ENCODE peak calls at places on chromosomes 7 and 10, in six cellular contexts. U is testis, K is pancreas, Z is H9, L is BE2C, P is left ventricle myocardium inferior. G is an unnamed sample.

GRCh38 chr10:132407243-132407746 is 10.3 kb downstream of the PWWP2B start:
- DNase-seq in U (peak), K (peak), Z (no peak), L (no peak), P (peak), G (no peak)

GRCh38 chr7:41629711-41630111 is 73.2 kb downstream of the INHBA start:
- DNase-seq in U (no peak), K (no peak), Z (no peak), L (no peak), P (no peak), G (no peak)

GRCh38 chr10:74932648-74933047 is 106.2 kb downstream of the KAT6B start:
- DNase-seq in U (peak), K (no peak), Z (no peak), L (no peak), P (peak), G (no peak)

GRCh38 chr7:19754521-19755116 is 18.8 kb downstream of the TMEM196 start:
- DNase-seq in U (no peak), K (no peak), Z (no peak), L (no peak), P (no peak), G (peak)

GRCh38 chr10:125156739-125157472 is 3.5 kb downstream of the CTBP2 start:
- DNase-seq in U (no peak), K (no peak), Z (no peak), L (no peak), P (no peak), G (no peak)

GRCh38 chr7:128893251-128894100 is 17.0 kb downstream of the KCP start:
- DNase-seq in U (no peak), K (peak), Z (no peak), L (peak), P (peak), G (no peak)

GRCh38 chr7:93055543-93056107 is 62.2 kb downstream of the SAMD9 start:
- DNase-seq in U (no peak), K (no peak), Z (no peak), L (no peak), P (no peak), G (no peak)

GRCh38 chr10:126321455-126321854 is 66.8 kb downstream of the ADAM12 start:
- DNase-seq in U (no peak), K (no peak), Z (no peak), L (peak), P (no peak), G (peak)

GRCh38 chr10:17056781-17057191 is 72.8 kb downstream of the CUBN start:
- DNase-seq in U (no peak), K (no peak), Z (no peak), L (no peak), P (no peak), G (no peak)

GRCh38 chr10:75283150-75284096 is 47.7 kb upstream of the COMTD1 start:
- DNase-seq in U (no peak), K (no peak), Z (peak), L (no peak), P (peak), G (no peak)

GRCh38 chr10:69382382-69383117 is 34.2 kb downstream of the TACR2 start:
- DNase-seq in U (no peak), K (no peak), Z (no peak), L (no peak), P (no peak), G (no peak)

GRCh38 chr7:30446266-30446665 is 32.3 kb downstream of the NOD1 start:
- DNase-seq in U (no peak), K (no peak), Z (no peak), L (no peak), P (no peak), G (no peak)

GRCh38 chr7:47488969-47489342 is 93.0 kb downstream of the TNS3 start:
- DNase-seq in U (no peak), K (no peak), Z (no peak), L (no peak), P (no peak), G (no peak)

GRCh38 chr7:28020302-28020940 is 160.2 kb downstream of the JAZF1 start:
- DNase-seq in U (peak), K (peak), Z (peak), L (peak), P (peak), G (peak)

GRCh38 chr7:55063633-55064032 is 44.8 kb downstream of the EGFR start:
- DNase-seq in U (no peak), K (no peak), Z (no peak), L (no peak), P (no peak), G (no peak)

GRCh38 chr7:84364708-84365107 is 170.1 kb upstream of the SEMA3A start:
- DNase-seq in U (no peak), K (no peak), Z (no peak), L (no peak), P (no peak), G (no peak)

GRCh38 chr10:118444016-118444415 is 101.9 kb upstream of the FAM204A start:
- DNase-seq in U (no peak), K (no peak), Z (no peak), L (no peak), P (no peak), G (no peak)

GRCh38 chr10:119026301-119027110 is 3.0 kb upstream of the NANOS1 start:
- DNase-seq in U (no peak), K (no peak), Z (no peak), L (no peak), P (no peak), G (no peak)

GRCh38 chr10:71924771-71925170 is 39.4 kb upstream of the CHST3 start:
- DNase-seq in U (no peak), K (no peak), Z (no peak), L (no peak), P (no peak), G (no peak)

GRCh38 chr7:17781491-17782215 is 158.6 kb downstream of the SNX13 start:
- DNase-seq in U (no peak), K (no peak), Z (no peak), L (no peak), P (no peak), G (no peak)

GRCh38 chr7:5421626-5422323 is 1.9 kb downstream of the TNRC18 start:
- DNase-seq in U (peak), K (no peak), Z (no peak), L (no peak), P (peak), G (peak)

GRCh38 chr10:7813481-7813880 is 4.8 kb upstream of the TAF3 start:
- DNase-seq in U (no peak), K (no peak), Z (no peak), L (no peak), P (no peak), G (no peak)

GRCh38 chr10:129468187-129468586 is 1.1 kb downstream of the MGMT start:
- DNase-seq in U (no peak), K (no peak), Z (no peak), L (no peak), P (no peak), G (no peak)

GRCh38 chr7:55021951-55022617 is 3.3 kb downstream of the EGFR start:
- DNase-seq in U (no peak), K (no peak), Z (no peak), L (no peak), P (no peak), G (no peak)

GRCh38 chr10:97163141-97163540 is 22.6 kb downstream of the SLIT1 start:
- DNase-seq in U (no peak), K (no peak), Z (no peak), L (no peak), P (no peak), G (no peak)

GRCh38 chr7:73945022-73945421 is 83.0 kb upstream of the ELN start:
- DNase-seq in U (no peak), K (no peak), Z (no peak), L (no peak), P (no peak), G (no peak)

GRCh38 chr10:24891823-24892222 is 60.6 kb downstream of the PRTFDC1 start:
- DNase-seq in U (no peak), K (no peak), Z (no peak), L (peak), P (no peak), G (no peak)

GRCh38 chr7:64183126-64183742 is 23.8 kb upstream of the ZNF735 start:
- DNase-seq in U (peak), K (peak), Z (no peak), L (peak), P (no peak), G (no peak)

GRCh38 chr7:98869374-98870070 is at the start of gene TMEM130:
- DNase-seq in U (no peak), K (no peak), Z (no peak), L (no peak), P (no peak), G (no peak)

GRCh38 chr10:86103391-86104101 is 263.0 kb downstream of the GRID1 start:
- DNase-seq in U (peak), K (no peak), Z (no peak), L (peak), P (no peak), G (no peak)

GRCh38 chr7:132518102-132518838 is 58.0 kb downstream of the PLXNA4 start:
- DNase-seq in U (no peak), K (no peak), Z (peak), L (peak), P (no peak), G (peak)

GRCh38 chr7:156400046-156400445 is 240.5 kb upstream of the RNF32 start:
- DNase-seq in U (no peak), K (no peak), Z (no peak), L (no peak), P (no peak), G (no peak)

GRCh38 chr7:725223-726005 is 1.1 kb upstream of the DNAAF5 start:
- DNase-seq in U (peak), K (no peak), Z (no peak), L (no peak), P (no peak), G (no peak)

GRCh38 chr10:103799341-103799740 is 56.0 kb downstream of the SH3PXD2A start:
- DNase-seq in U (no peak), K (no peak), Z (no peak), L (no peak), P (no peak), G (no peak)

GRCh38 chr7:98372993-98373392 is 27.9 kb downstream of the BAIAP2L1 start:
- DNase-seq in U (no peak), K (no peak), Z (no peak), L (no peak), P (no peak), G (no peak)

GRCh38 chr10:63199716-63200115 is 66.6 kb downstream of the NRBF2 start:
- DNase-seq in U (no peak), K (no peak), Z (no peak), L (no peak), P (no peak), G (no peak)

GRCh38 chr10:63200416-63200815 is 67.3 kb downstream of the NRBF2 start:
- DNase-seq in U (no peak), K (no peak), Z (no peak), L (no peak), P (no peak), G (no peak)

GRCh38 chr10:63197304-63198092 is 64.4 kb downstream of the NRBF2 start:
- DNase-seq in U (no peak), K (no peak), Z (no peak), L (no peak), P (no peak), G (no peak)

GRCh38 chr10:63204667-63205391 is 71.7 kb downstream of the NRBF2 start:
- DNase-seq in U (no peak), K (no peak), Z (no peak), L (no peak), P (no peak), G (no peak)

DNA sequence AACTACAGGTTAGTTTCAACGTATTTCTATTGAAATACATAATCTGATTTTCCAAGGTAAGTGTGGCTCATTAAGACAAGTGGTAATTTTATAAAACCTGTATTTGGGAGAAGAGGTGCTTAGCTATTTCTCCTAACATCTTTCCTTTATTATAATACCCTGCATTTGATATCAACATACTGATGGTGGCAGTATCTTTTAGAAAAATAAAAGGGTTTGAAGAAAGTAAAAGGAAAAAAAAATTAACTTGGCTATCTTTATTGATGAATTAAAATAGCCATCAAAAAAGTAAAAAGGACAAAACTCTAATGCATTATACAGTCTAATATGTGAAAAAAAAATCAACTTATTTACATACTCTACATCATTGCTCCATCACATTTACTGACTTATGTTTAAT is 68.0 kb downstream of the NRBF2 start:
- DNase-seq in U (no peak), K (no peak), Z (no peak), L (no peak), P (no peak), G (no peak)
- TF ChIP-seq CTCF in U (no peak), K (no peak), Z (no peak), L (no peak), P (no peak), G (no peak)

GRCh38 chr7:69896100-69896499 is 297.8 kb downstream of the AUTS2 start:
- DNase-seq in U (no peak), K (no peak), Z (no peak), L (no peak), P (no peak), G (no peak)

GRCh38 chr7:69889338-69890080 is 291.2 kb downstream of the AUTS2 start:
- DNase-seq in U (no peak), K (no peak), Z (no peak), L (no peak), P (no peak), G (no peak)

GRCh38 chr7:69890081-69890369 is 291.8 kb downstream of the AUTS2 start:
- DNase-seq in U (no peak), K (no peak), Z (no peak), L (no peak), P (no peak), G (no peak)

GRCh38 chr7:69893915-69894314 is 295.6 kb downstream of the AUTS2 start:
- DNase-seq in U (peak), K (no peak), Z (no peak), L (no peak), P (no peak), G (no peak)

GRCh38 chr7:69892790-69893189 is 294.5 kb downstream of the AUTS2 start:
- DNase-seq in U (no peak), K (no peak), Z (no peak), L (no peak), P (no peak), G (no peak)
- TF ChIP-seq CTCF in U (no peak), K (no peak), Z (no peak), L (no peak), P (no peak), G (no peak)

GRCh38 chr7:80159802-80160201 is 25.2 kb downstream of the GNAI1 start:
- DNase-seq in U (no peak), K (no peak), Z (no peak), L (no peak), P (no peak), G (no peak)
- TF ChIP-seq CTCF in U (no peak), K (no peak), Z (no peak), L (no peak), P (no peak), G (no peak)

DNA sequence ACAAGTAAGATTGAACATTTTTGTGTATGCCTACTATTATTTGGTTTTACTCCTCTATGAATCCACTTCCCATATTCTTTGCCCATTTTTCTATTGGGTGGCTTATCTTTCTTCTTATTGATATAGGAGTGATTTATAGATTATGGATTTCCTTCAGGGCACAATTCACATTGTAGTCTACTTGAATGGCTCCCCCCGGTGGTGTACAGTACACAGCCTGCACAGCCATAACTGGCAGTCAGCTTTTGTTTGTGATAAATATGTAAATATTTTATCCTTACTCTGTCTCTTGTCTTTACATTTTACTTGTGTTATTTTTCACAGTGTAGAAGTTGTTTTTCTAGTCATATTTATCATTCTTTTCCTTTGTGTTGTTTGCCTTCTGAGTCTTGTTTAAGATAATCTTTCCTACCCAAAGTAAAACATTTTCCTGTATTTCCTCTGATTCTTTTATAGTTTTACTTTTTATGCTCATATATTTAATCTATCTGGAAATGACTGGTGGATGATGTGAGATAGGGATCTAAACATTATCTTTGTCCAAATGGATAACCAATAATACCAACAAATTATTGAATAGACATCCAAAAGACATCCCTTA is 23.9 kb upstream of the CALD1 start:
- DNase-seq in U (peak), K (no peak), Z (no peak), L (peak), P (no peak), G (peak)
- TF ChIP-seq CTCF in U (peak), K (peak), Z (peak), L (peak), P (peak), G (peak)

GRCh38 chr7:106568002-106568679 is 92.8 kb downstream of the CCDC71L start:
- DNase-seq in U (no peak), K (no peak), Z (no peak), L (no peak), P (no peak), G (no peak)

GRCh38 chr7:106569500-106569929 is 91.4 kb downstream of the CCDC71L start:
- DNase-seq in U (no peak), K (no peak), Z (no peak), L (no peak), P (no peak), G (no peak)

GRCh38 chr7:106570146-106570545 is 90.8 kb downstream of the CCDC71L start:
- DNase-seq in U (no peak), K (no peak), Z (no peak), L (no peak), P (no peak), G (no peak)

GRCh38 chr7:106570948-106571418 is 90.0 kb downstream of the CCDC71L start:
- DNase-seq in U (no peak), K (no peak), Z (no peak), L (no peak), P (no peak), G (no peak)

GRCh38 chr7:106568680-106569499 is 92.1 kb downstream of the CCDC71L start:
- DNase-seq in U (no peak), K (no peak), Z (peak), L (peak), P (no peak), G (no peak)
- TF ChIP-seq CTCF in U (no peak), K (no peak), Z (no peak), L (peak), P (no peak), G (peak)

DNA sequence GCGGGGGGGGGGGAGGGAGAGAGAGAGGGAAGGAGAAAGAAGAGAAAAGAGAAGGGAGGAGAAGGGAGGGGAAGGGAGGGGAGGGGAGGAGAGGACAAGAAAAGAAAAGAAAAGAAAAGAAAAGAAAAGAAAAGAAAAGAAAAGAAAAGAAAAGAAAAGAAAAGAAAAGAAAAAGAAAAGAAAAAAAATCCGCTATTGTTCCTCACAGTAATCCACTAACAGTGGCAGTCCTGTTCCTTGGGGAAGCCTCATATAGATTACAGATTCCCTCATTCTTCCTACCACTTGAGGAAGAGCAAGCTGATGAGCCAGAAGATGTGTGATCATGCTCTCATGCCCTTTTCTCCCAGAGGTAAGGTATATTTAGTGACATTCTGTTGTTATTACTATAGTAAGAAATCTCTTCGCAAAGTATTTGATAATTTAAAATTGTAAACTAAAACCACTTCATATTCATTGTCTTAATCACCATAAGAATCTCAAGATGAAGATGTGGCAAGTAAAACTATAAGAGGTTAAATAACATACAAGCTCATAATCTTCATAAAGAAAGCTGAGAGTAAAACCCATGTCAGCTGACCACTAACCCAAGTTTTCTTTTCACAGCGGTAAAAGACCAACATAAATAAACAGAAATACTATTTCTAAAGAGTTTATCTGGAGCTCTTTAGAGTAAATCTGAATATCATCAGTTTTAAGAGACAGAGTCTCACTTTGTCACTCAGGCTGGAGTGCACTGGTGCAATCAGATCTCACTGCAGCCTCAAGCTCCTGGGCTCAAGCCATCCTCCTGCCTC is 128.1 kb downstream of the JMJD1C start:
- DNase-seq in U (no peak), K (no peak), Z (no peak), L (no peak), P (no peak), G (no peak)
- TF ChIP-seq CTCF in U (no peak), K (no peak), Z (no peak), L (no peak), P (no peak), G (no peak)

GRCh38 chr7:139570119-139570518 is 46.6 kb downstream of the CLEC2L start:
- DNase-seq in U (peak), K (no peak), Z (no peak), L (no peak), P (no peak), G (no peak)
- TF ChIP-seq CTCF in U (no peak), K (no peak), Z (peak), L (peak), P (no peak), G (no peak)

GRCh38 chr7:33807779-33808482 is 97.4 kb upstream of the BMPER start:
- DNase-seq in U (peak), K (no peak), Z (peak), L (peak), P (no peak), G (no peak)
- TF ChIP-seq CTCF in U (no peak), K (no peak), Z (peak), L (peak), P (peak), G (peak)

G was measured in neural crest cell.